ENCODE peak calls at places on chromosomes 2 and 18, in six cellular contexts. One of them, this sample, is unnamed.

GRCh38 chr2:31896293-31896692 is 114.5 kb downstream of the MEMO1 start:
- DNase-seq in nucleus accumbens: no peak
- DNase-seq in SJSA1: no peak
- DNase-seq in NCI-H510A treated with DMSO at 0.1 percent for 48 hours: no peak
- DNase-seq in stimulated activated CD8-positive, alpha-beta memory T cell treated with anti-CD3 and anti-CD28 coated beads, Interleukin-12 subunit alpha, Interleukin-12 subunit beta, amount 100 ng/mL, for 1 hour: no peak
- DNase-seq in choroid plexus epithelial cell: no peak
- DNase-seq in this sample: no peak

GRCh38 chr18:46260016-46260878 is 156.1 kb downstream of the HAUS1 start:
- DNase-seq in nucleus accumbens: no peak
- DNase-seq in SJSA1: no peak
- DNase-seq in NCI-H510A treated with DMSO at 0.1 percent for 48 hours: no peak
- DNase-seq in stimulated activated CD8-positive, alpha-beta memory T cell treated with anti-CD3 and anti-CD28 coated beads, Interleukin-12 subunit alpha, Interleukin-12 subunit beta, amount 100 ng/mL, for 1 hour: no peak
- DNase-seq in choroid plexus epithelial cell: peak; percentile 61
- DNase-seq in this sample: no peak

GRCh38 chr2:38155-38554 is 8.2 kb downstream of the FAM110C start:
- DNase-seq in nucleus accumbens: no peak
- DNase-seq in SJSA1: no peak
- DNase-seq in NCI-H510A treated with DMSO at 0.1 percent for 48 hours: no peak
- DNase-seq in stimulated activated CD8-positive, alpha-beta memory T cell treated with anti-CD3 and anti-CD28 coated beads, Interleukin-12 subunit alpha, Interleukin-12 subunit beta, amount 100 ng/mL, for 1 hour: no peak
- DNase-seq in choroid plexus epithelial cell: no peak
- DNase-seq in this sample: peak; percentile 90

GRCh38 chr18:73715228-73715670 is 432.4 kb downstream of the FBXO15 start:
- DNase-seq in nucleus accumbens: no peak
- DNase-seq in SJSA1: no peak
- DNase-seq in NCI-H510A treated with DMSO at 0.1 percent for 48 hours: peak; percentile 82
- DNase-seq in stimulated activated CD8-positive, alpha-beta memory T cell treated with anti-CD3 and anti-CD28 coated beads, Interleukin-12 subunit alpha, Interleukin-12 subunit beta, amount 100 ng/mL, for 1 hour: no peak
- DNase-seq in choroid plexus epithelial cell: peak; percentile 69
- DNase-seq in this sample: no peak

GRCh38 chr2:3282056-3282998 is 95.3 kb downstream of the EIPR1 start:
- DNase-seq in nucleus accumbens: peak; percentile 63
- DNase-seq in SJSA1: no peak
- DNase-seq in NCI-H510A treated with DMSO at 0.1 percent for 48 hours: peak; percentile 85
- DNase-seq in stimulated activated CD8-positive, alpha-beta memory T cell treated with anti-CD3 and anti-CD28 coated beads, Interleukin-12 subunit alpha, Interleukin-12 subunit beta, amount 100 ng/mL, for 1 hour: no peak
- DNase-seq in choroid plexus epithelial cell: peak; percentile 35
- DNase-seq in this sample: no peak

GRCh38 chr18:69483574-69483973 is 82.9 kb downstream of the DOK6 start:
- DNase-seq in nucleus accumbens: no peak
- DNase-seq in SJSA1: no peak
- DNase-seq in NCI-H510A treated with DMSO at 0.1 percent for 48 hours: no peak
- DNase-seq in stimulated activated CD8-positive, alpha-beta memory T cell treated with anti-CD3 and anti-CD28 coated beads, Interleukin-12 subunit alpha, Interleukin-12 subunit beta, amount 100 ng/mL, for 1 hour: no peak
- DNase-seq in choroid plexus epithelial cell: no peak
- DNase-seq in this sample: no peak

GRCh38 chr18:13313006-13313661 is 94.6 kb downstream of the LDLRAD4 start:
- DNase-seq in nucleus accumbens: no peak
- DNase-seq in SJSA1: peak; percentile 15
- DNase-seq in NCI-H510A treated with DMSO at 0.1 percent for 48 hours: no peak
- DNase-seq in stimulated activated CD8-positive, alpha-beta memory T cell treated with anti-CD3 and anti-CD28 coated beads, Interleukin-12 subunit alpha, Interleukin-12 subunit beta, amount 100 ng/mL, for 1 hour: no peak
- DNase-seq in choroid plexus epithelial cell: no peak
- DNase-seq in this sample: no peak

GRCh38 chr2:174024524-174025270 is 59.5 kb upstream of the SP3 start:
- DNase-seq in nucleus accumbens: no peak
- DNase-seq in SJSA1: no peak
- DNase-seq in NCI-H510A treated with DMSO at 0.1 percent for 48 hours: peak; percentile 77
- DNase-seq in stimulated activated CD8-positive, alpha-beta memory T cell treated with anti-CD3 and anti-CD28 coated beads, Interleukin-12 subunit alpha, Interleukin-12 subunit beta, amount 100 ng/mL, for 1 hour: no peak
- DNase-seq in choroid plexus epithelial cell: peak; percentile 79
- DNase-seq in this sample: no peak

GRCh38 chr18:41378628-41379027 is 576.4 kb upstream of the PIK3C3 start:
- DNase-seq in nucleus accumbens: no peak
- DNase-seq in SJSA1: no peak
- DNase-seq in NCI-H510A treated with DMSO at 0.1 percent for 48 hours: peak; percentile 23
- DNase-seq in stimulated activated CD8-positive, alpha-beta memory T cell treated with anti-CD3 and anti-CD28 coated beads, Interleukin-12 subunit alpha, Interleukin-12 subunit beta, amount 100 ng/mL, for 1 hour: no peak
- DNase-seq in choroid plexus epithelial cell: peak; percentile 85
- DNase-seq in this sample: no peak

GRCh38 chr2:96687711-96688640 is 45.4 kb downstream of the FER1L5 start:
- DNase-seq in nucleus accumbens: no peak
- DNase-seq in SJSA1: no peak
- DNase-seq in NCI-H510A treated with DMSO at 0.1 percent for 48 hours: no peak
- DNase-seq in stimulated activated CD8-positive, alpha-beta memory T cell treated with anti-CD3 and anti-CD28 coated beads, Interleukin-12 subunit alpha, Interleukin-12 subunit beta, amount 100 ng/mL, for 1 hour: no peak
- DNase-seq in choroid plexus epithelial cell: no peak
- DNase-seq in this sample: no peak

GRCh38 chr2:8432712-8433336 is 249.0 kb upstream of the ID2 start:
- DNase-seq in nucleus accumbens: no peak
- DNase-seq in SJSA1: no peak
- DNase-seq in NCI-H510A treated with DMSO at 0.1 percent for 48 hours: no peak
- DNase-seq in stimulated activated CD8-positive, alpha-beta memory T cell treated with anti-CD3 and anti-CD28 coated beads, Interleukin-12 subunit alpha, Interleukin-12 subunit beta, amount 100 ng/mL, for 1 hour: no peak
- DNase-seq in choroid plexus epithelial cell: no peak
- DNase-seq in this sample: no peak

GRCh38 chr2:215970425-215970824 is 42.9 kb downstream of the MREG start:
- DNase-seq in nucleus accumbens: no peak
- DNase-seq in SJSA1: no peak
- DNase-seq in NCI-H510A treated with DMSO at 0.1 percent for 48 hours: no peak
- DNase-seq in stimulated activated CD8-positive, alpha-beta memory T cell treated with anti-CD3 and anti-CD28 coated beads, Interleukin-12 subunit alpha, Interleukin-12 subunit beta, amount 100 ng/mL, for 1 hour: no peak
- DNase-seq in choroid plexus epithelial cell: peak; percentile 30
- DNase-seq in this sample: no peak

GRCh38 chr18:38368246-38368645 is 802.6 kb upstream of the CELF4 start:
- DNase-seq in nucleus accumbens: no peak
- DNase-seq in SJSA1: no peak
- DNase-seq in NCI-H510A treated with DMSO at 0.1 percent for 48 hours: peak; percentile 25
- DNase-seq in stimulated activated CD8-positive, alpha-beta memory T cell treated with anti-CD3 and anti-CD28 coated beads, Interleukin-12 subunit alpha, Interleukin-12 subunit beta, amount 100 ng/mL, for 1 hour: no peak
- DNase-seq in choroid plexus epithelial cell: no peak
- DNase-seq in this sample: no peak

GRCh38 chr2:234422242-234422641 is 74.6 kb downstream of the ARL4C start:
- DNase-seq in nucleus accumbens: no peak
- DNase-seq in SJSA1: no peak
- DNase-seq in NCI-H510A treated with DMSO at 0.1 percent for 48 hours: no peak
- DNase-seq in stimulated activated CD8-positive, alpha-beta memory T cell treated with anti-CD3 and anti-CD28 coated beads, Interleukin-12 subunit alpha, Interleukin-12 subunit beta, amount 100 ng/mL, for 1 hour: no peak
- DNase-seq in choroid plexus epithelial cell: peak; percentile 94
- DNase-seq in this sample: peak; percentile 76

GRCh38 chr18:35746826-35747339 is 165.3 kb downstream of the GALNT1 start:
- DNase-seq in nucleus accumbens: no peak
- DNase-seq in SJSA1: no peak
- DNase-seq in NCI-H510A treated with DMSO at 0.1 percent for 48 hours: no peak
- DNase-seq in stimulated activated CD8-positive, alpha-beta memory T cell treated with anti-CD3 and anti-CD28 coated beads, Interleukin-12 subunit alpha, Interleukin-12 subunit beta, amount 100 ng/mL, for 1 hour: no peak
- DNase-seq in choroid plexus epithelial cell: no peak
- DNase-seq in this sample: no peak

GRCh38 chr2:169110919-169111318 is 41.6 kb downstream of the DHRS9 start:
- DNase-seq in nucleus accumbens: no peak
- DNase-seq in SJSA1: no peak
- DNase-seq in NCI-H510A treated with DMSO at 0.1 percent for 48 hours: no peak
- DNase-seq in stimulated activated CD8-positive, alpha-beta memory T cell treated with anti-CD3 and anti-CD28 coated beads, Interleukin-12 subunit alpha, Interleukin-12 subunit beta, amount 100 ng/mL, for 1 hour: no peak
- DNase-seq in choroid plexus epithelial cell: no peak
- DNase-seq in this sample: no peak

GRCh38 chr2:119650206-119650605 is 28.8 kb upstream of the TMEM177 start:
- DNase-seq in nucleus accumbens: no peak
- DNase-seq in SJSA1: no peak
- DNase-seq in NCI-H510A treated with DMSO at 0.1 percent for 48 hours: no peak
- DNase-seq in stimulated activated CD8-positive, alpha-beta memory T cell treated with anti-CD3 and anti-CD28 coated beads, Interleukin-12 subunit alpha, Interleukin-12 subunit beta, amount 100 ng/mL, for 1 hour: no peak
- DNase-seq in choroid plexus epithelial cell: peak; percentile 64
- DNase-seq in this sample: no peak

GRCh38 chr2:196798980-196799379 is 503 bp downstream of the GTF3C3 start:
- DNase-seq in nucleus accumbens: no peak
- DNase-seq in SJSA1: no peak
- DNase-seq in NCI-H510A treated with DMSO at 0.1 percent for 48 hours: no peak
- DNase-seq in stimulated activated CD8-positive, alpha-beta memory T cell treated with anti-CD3 and anti-CD28 coated beads, Interleukin-12 subunit alpha, Interleukin-12 subunit beta, amount 100 ng/mL, for 1 hour: no peak
- DNase-seq in choroid plexus epithelial cell: peak; percentile 27
- DNase-seq in this sample: no peak

GRCh38 chr2:56522605-56523089 is 338.9 kb downstream of the CCDC85A start:
- DNase-seq in nucleus accumbens: no peak
- DNase-seq in SJSA1: no peak
- DNase-seq in NCI-H510A treated with DMSO at 0.1 percent for 48 hours: peak; percentile 90
- DNase-seq in stimulated activated CD8-positive, alpha-beta memory T cell treated with anti-CD3 and anti-CD28 coated beads, Interleukin-12 subunit alpha, Interleukin-12 subunit beta, amount 100 ng/mL, for 1 hour: no peak
- DNase-seq in choroid plexus epithelial cell: peak; percentile 31
- DNase-seq in this sample: peak; percentile 3

GRCh38 chr2:43258547-43259156 is 32.2 kb upstream of the ZFP36L2 start:
- DNase-seq in nucleus accumbens: no peak
- DNase-seq in SJSA1: no peak
- DNase-seq in NCI-H510A treated with DMSO at 0.1 percent for 48 hours: no peak
- DNase-seq in stimulated activated CD8-positive, alpha-beta memory T cell treated with anti-CD3 and anti-CD28 coated beads, Interleukin-12 subunit alpha, Interleukin-12 subunit beta, amount 100 ng/mL, for 1 hour: no peak
- DNase-seq in choroid plexus epithelial cell: no peak
- DNase-seq in this sample: no peak

GRCh38 chr2:223855426-223855825 is 18.0 kb upstream of the AP1S3 start:
- DNase-seq in nucleus accumbens: no peak
- DNase-seq in SJSA1: no peak
- DNase-seq in NCI-H510A treated with DMSO at 0.1 percent for 48 hours: no peak
- DNase-seq in stimulated activated CD8-positive, alpha-beta memory T cell treated with anti-CD3 and anti-CD28 coated beads, Interleukin-12 subunit alpha, Interleukin-12 subunit beta, amount 100 ng/mL, for 1 hour: no peak
- DNase-seq in choroid plexus epithelial cell: peak; percentile 89
- DNase-seq in this sample: no peak

GRCh38 chr18:28087173-28087563 is 89.8 kb downstream of the CDH2 start:
- DNase-seq in nucleus accumbens: no peak
- DNase-seq in SJSA1: no peak
- DNase-seq in NCI-H510A treated with DMSO at 0.1 percent for 48 hours: no peak
- DNase-seq in stimulated activated CD8-positive, alpha-beta memory T cell treated with anti-CD3 and anti-CD28 coated beads, Interleukin-12 subunit alpha, Interleukin-12 subunit beta, amount 100 ng/mL, for 1 hour: no peak
- DNase-seq in choroid plexus epithelial cell: no peak
- DNase-seq in this sample: no peak

GRCh38 chr2:43276962-43277383 is 50.6 kb upstream of the ZFP36L2 start:
- DNase-seq in nucleus accumbens: no peak
- DNase-seq in SJSA1: no peak
- DNase-seq in NCI-H510A treated with DMSO at 0.1 percent for 48 hours: peak; percentile 54
- DNase-seq in stimulated activated CD8-positive, alpha-beta memory T cell treated with anti-CD3 and anti-CD28 coated beads, Interleukin-12 subunit alpha, Interleukin-12 subunit beta, amount 100 ng/mL, for 1 hour: no peak
- DNase-seq in choroid plexus epithelial cell: peak; percentile 44
- DNase-seq in this sample: peak; percentile 62

GRCh38 chr2:218908721-218909619 is 28.3 kb downstream of the WNT10A start:
- DNase-seq in nucleus accumbens: peak; percentile 71
- DNase-seq in SJSA1: peak; percentile 79
- DNase-seq in NCI-H510A treated with DMSO at 0.1 percent for 48 hours: peak; percentile 93
- DNase-seq in stimulated activated CD8-positive, alpha-beta memory T cell treated with anti-CD3 and anti-CD28 coated beads, Interleukin-12 subunit alpha, Interleukin-12 subunit beta, amount 100 ng/mL, for 1 hour: peak; percentile 80
- DNase-seq in choroid plexus epithelial cell: peak; percentile 78
- DNase-seq in this sample: peak; percentile 79

GRCh38 chr2:46909771-46910419 is 5.7 kb downstream of the MCFD2 start:
- DNase-seq in nucleus accumbens: no peak
- DNase-seq in SJSA1: peak; percentile 85
- DNase-seq in NCI-H510A treated with DMSO at 0.1 percent for 48 hours: no peak
- DNase-seq in stimulated activated CD8-positive, alpha-beta memory T cell treated with anti-CD3 and anti-CD28 coated beads, Interleukin-12 subunit alpha, Interleukin-12 subunit beta, amount 100 ng/mL, for 1 hour: no peak
- DNase-seq in choroid plexus epithelial cell: peak; percentile 84
- DNase-seq in this sample: peak; percentile 96

GRCh38 chr2:233598952-233599351 is 18.5 kb upstream of the UGT1A8 start:
- DNase-seq in nucleus accumbens: no peak
- DNase-seq in SJSA1: no peak
- DNase-seq in NCI-H510A treated with DMSO at 0.1 percent for 48 hours: peak; percentile 35
- DNase-seq in stimulated activated CD8-positive, alpha-beta memory T cell treated with anti-CD3 and anti-CD28 coated beads, Interleukin-12 subunit alpha, Interleukin-12 subunit beta, amount 100 ng/mL, for 1 hour: no peak
- DNase-seq in choroid plexus epithelial cell: peak; percentile 43
- DNase-seq in this sample: no peak

GRCh38 chr2:182182436-182182835 is 196.8 kb downstream of the PPP1R1C start:
- DNase-seq in nucleus accumbens: no peak
- DNase-seq in SJSA1: no peak
- DNase-seq in NCI-H510A treated with DMSO at 0.1 percent for 48 hours: no peak
- DNase-seq in stimulated activated CD8-positive, alpha-beta memory T cell treated with anti-CD3 and anti-CD28 coated beads, Interleukin-12 subunit alpha, Interleukin-12 subunit beta, amount 100 ng/mL, for 1 hour: no peak
- DNase-seq in choroid plexus epithelial cell: peak; percentile 26
- DNase-seq in this sample: no peak

GRCh38 chr2:30684996-30685395 is 122.2 kb downstream of the CAPN13 start:
- DNase-seq in nucleus accumbens: no peak
- DNase-seq in SJSA1: peak; percentile 22
- DNase-seq in NCI-H510A treated with DMSO at 0.1 percent for 48 hours: no peak
- DNase-seq in stimulated activated CD8-positive, alpha-beta memory T cell treated with anti-CD3 and anti-CD28 coated beads, Interleukin-12 subunit alpha, Interleukin-12 subunit beta, amount 100 ng/mL, for 1 hour: no peak
- DNase-seq in choroid plexus epithelial cell: no peak
- DNase-seq in this sample: no peak

GRCh38 chr2:63049291-63050185 is 1.1 kb upstream of the OTX1 start:
- DNase-seq in nucleus accumbens: no peak
- DNase-seq in SJSA1: no peak
- DNase-seq in NCI-H510A treated with DMSO at 0.1 percent for 48 hours: no peak
- DNase-seq in stimulated activated CD8-positive, alpha-beta memory T cell treated with anti-CD3 and anti-CD28 coated beads, Interleukin-12 subunit alpha, Interleukin-12 subunit beta, amount 100 ng/mL, for 1 hour: no peak
- DNase-seq in choroid plexus epithelial cell: no peak
- DNase-seq in this sample: peak; percentile 52

GRCh38 chr2:138600732-138601437 is 99.3 kb downstream of the SPOPL start:
- DNase-seq in nucleus accumbens: no peak
- DNase-seq in SJSA1: no peak
- DNase-seq in NCI-H510A treated with DMSO at 0.1 percent for 48 hours: no peak
- DNase-seq in stimulated activated CD8-positive, alpha-beta memory T cell treated with anti-CD3 and anti-CD28 coated beads, Interleukin-12 subunit alpha, Interleukin-12 subunit beta, amount 100 ng/mL, for 1 hour: no peak
- DNase-seq in choroid plexus epithelial cell: no peak
- DNase-seq in this sample: no peak

GRCh38 chr2:98026927-98027522 is 31.3 kb upstream of the TMEM131 start:
- DNase-seq in nucleus accumbens: no peak
- DNase-seq in SJSA1: peak; percentile 11
- DNase-seq in NCI-H510A treated with DMSO at 0.1 percent for 48 hours: no peak
- DNase-seq in stimulated activated CD8-positive, alpha-beta memory T cell treated with anti-CD3 and anti-CD28 coated beads, Interleukin-12 subunit alpha, Interleukin-12 subunit beta, amount 100 ng/mL, for 1 hour: no peak
- DNase-seq in choroid plexus epithelial cell: no peak
- DNase-seq in this sample: no peak

GRCh38 chr2:196586511-196586991 is 53.0 kb upstream of the CCDC150 start:
- DNase-seq in nucleus accumbens: no peak
- DNase-seq in SJSA1: no peak
- DNase-seq in NCI-H510A treated with DMSO at 0.1 percent for 48 hours: peak; percentile 75
- DNase-seq in stimulated activated CD8-positive, alpha-beta memory T cell treated with anti-CD3 and anti-CD28 coated beads, Interleukin-12 subunit alpha, Interleukin-12 subunit beta, amount 100 ng/mL, for 1 hour: no peak
- DNase-seq in choroid plexus epithelial cell: peak; percentile 89
- DNase-seq in this sample: peak; percentile 7

GRCh38 chr18:30094556-30094955 is 948.0 kb downstream of the DSC3 start:
- DNase-seq in nucleus accumbens: no peak
- DNase-seq in SJSA1: no peak
- DNase-seq in NCI-H510A treated with DMSO at 0.1 percent for 48 hours: no peak
- DNase-seq in stimulated activated CD8-positive, alpha-beta memory T cell treated with anti-CD3 and anti-CD28 coated beads, Interleukin-12 subunit alpha, Interleukin-12 subunit beta, amount 100 ng/mL, for 1 hour: no peak
- DNase-seq in choroid plexus epithelial cell: peak; percentile 46
- DNase-seq in this sample: no peak

This sample was measured in PC-9.